ENCODE peak calls at places on chromosomes 6 and 20, in five cellular contexts. J is activated T-cell treated with anti-CD3 and anti-CD28 coated beads for 1 hour; N is GM04503; V is CD4-positive, alpha-beta T cell; B is memory B cell. G is an unnamed sample.

GRCh38 chr6:144528605-144529425 is 243.7 kb downstream of the UTRN start:
- DNase-seq in B (no peak), J (no peak), V (no peak), N (no peak), G (no peak)

GRCh38 chr20:4809707-4810106 is 88.0 kb downstream of the PRND start:
- DNase-seq in V (no peak), B (no peak), N (no peak), J (no peak), G (no peak)

GRCh38 chr20:45300961-45301360 is 5.7 kb upstream of the RBPJL start:
- DNase-seq in B (no peak), J (no peak), V (no peak), N (no peak), G (no peak)

GRCh38 chr20:45987108-45987780 is 15.2 kb upstream of the ZNF335 start:
- DNase-seq in N (no peak), B (peak), J (peak), V (peak), G (peak)

GRCh38 chr20:54123587-54124180 is 50.1 kb downstream of the CYP24A1 start:
- DNase-seq in B (no peak), J (no peak), V (no peak), N (peak), G (no peak)

GRCh38 chr6:48782230-48782629 is 671.2 kb upstream of the PTCHD4 start:
- DNase-seq in B (no peak), V (no peak), N (no peak), J (no peak), G (no peak)

GRCh38 chr6:10409766-10410209 is 5.1 kb downstream of the TFAP2A start:
- DNase-seq in V (no peak), B (no peak), J (no peak), N (no peak), G (no peak)

GRCh38 chr6:10268661-10269060 is 146.2 kb downstream of the TFAP2A start:
- DNase-seq in J (no peak), V (no peak), N (no peak), B (no peak), G (no peak)

GRCh38 chr6:158805698-158806373 is 13.3 kb downstream of the EZR start:
- DNase-seq in N (no peak), B (no peak), V (no peak), J (no peak), G (no peak)

GRCh38 chr20:11373391-11373790 is 544.3 kb upstream of the BTBD3 start:
- DNase-seq in N (no peak), V (no peak), B (no peak), J (no peak), G (no peak)

GRCh38 chr20:30484749-30485070 is 772.8 kb upstream of the DEFB115 start:
- DNase-seq in J (no peak), V (no peak), B (no peak), N (no peak), G (no peak)

GRCh38 chr6:85126448-85127178 is 323.3 kb upstream of the NT5E start:
- DNase-seq in V (no peak), J (no peak), B (no peak), N (no peak), G (no peak)

GRCh38 chr6:144195671-144196070 is 45.4 kb downstream of the STX11 start:
- DNase-seq in V (no peak), B (no peak), J (no peak), N (peak), G (no peak)

GRCh38 chr20:60228255-60228654 is 270.0 kb downstream of the CDH26 start:
- DNase-seq in J (no peak), N (no peak), V (no peak), B (no peak), G (no peak)

GRCh38 chr6:15062311-15063252 is 183.3 kb upstream of the JARID2 start:
- DNase-seq in V (no peak), J (no peak), B (no peak), N (peak), G (no peak)

GRCh38 chr6:154868143-154868594 is 126.9 kb upstream of the TIAM2 start:
- DNase-seq in B (no peak), V (no peak), J (no peak), N (peak), G (no peak)

GRCh38 chr20:57804470-57805250 is 94.8 kb upstream of the PMEPA1 start:
- DNase-seq in N (no peak), J (no peak), V (no peak), B (no peak), G (no peak)

GRCh38 chr20:40908311-40908710 is 120.3 kb upstream of the TOP1 start:
- DNase-seq in B (no peak), V (no peak), N (no peak), J (no peak), G (no peak)

GRCh38 chr6:161104966-161105365 is 113.4 kb downstream of the MAP3K4 start:
- DNase-seq in N (peak), B (no peak), V (no peak), J (no peak), G (no peak)

GRCh38 chr6:17865798-17866725 is 121.4 kb downstream of the KIF13A start:
- DNase-seq in B (no peak), V (no peak), N (peak), J (no peak), G (no peak)

GRCh38 chr6:81998432-81998831 is 246.0 kb upstream of the TENT5A start:
- DNase-seq in V (no peak), J (no peak), B (no peak), N (peak), G (no peak)

GRCh38 chr20:62220666-62221568 is 839 bp upstream of the HRH3 start:
- DNase-seq in N (no peak), V (no peak), J (no peak), B (no peak), G (no peak)

GRCh38 chr20:60060593-60060992 is 102.4 kb downstream of the CDH26 start:
- DNase-seq in J (no peak), N (no peak), B (no peak), V (no peak), G (no peak)

GRCh38 chr6:125828476-125829039 is 37.8 kb downstream of the NCOA7 start:
- DNase-seq in N (no peak), J (no peak), B (no peak), V (no peak), G (no peak)

GRCh38 chr6:163179721-163180120 is 234.8 kb upstream of the QKI start:
- DNase-seq in V (no peak), J (no peak), B (no peak), N (no peak), G (no peak)

GRCh38 chr6:5511924-5512323 is 250.6 kb downstream of the FARS2 start:
- DNase-seq in B (no peak), J (no peak), N (peak), V (no peak), G (no peak)